ENCODE peak calls at places on chromosomes 6 and 20, in five cellular contexts. Y is activated CD8-positive, alpha-beta memory T cell treated with anti-CD3 and anti-CD28 coated beads, Interleukin-2, amount 10 ng/mL, durations not matched to agents 7 days and 5 days; J is amygdala; F is activated T-helper 1 cell treated with anti-CD3 and anti-CD28 coated beads, Interleukin-2, amount 50 U/mL, for 16 hours; C is BJ. H is an unnamed sample.

GRCh38 chr6:51396583-51396982 is 577.9 kb downstream of the TFAP2B start:
- DNase-seq in Y (no peak), J (no peak), F (no peak), C (no peak), H (no peak)

GRCh38 chr6:8383584-8383983 is 51.8 kb downstream of the SLC35B3 start:
- DNase-seq in Y (no peak), J (no peak), F (no peak), C (no peak), H (no peak)

GRCh38 chr6:108348655-108349349 is 53.9 kb downstream of the AFG1L start:
- DNase-seq in Y (no peak), J (no peak), F (no peak), C (no peak), H (no peak)

GRCh38 chr6:162699961-162700360 is 27.6 kb downstream of the PRKN start:
- DNase-seq in Y (no peak), J (no peak), F (no peak), C (no peak), H (no peak)

GRCh38 chr6:40477246-40478126 is 109.7 kb downstream of the LRFN2 start:
- DNase-seq in Y (peak), J (no peak), F (no peak), C (no peak), H (no peak)

GRCh38 chr6:79079425-79080130 is 1.5 kb upstream of the PHIP start:
- DNase-seq in Y (no peak), J (no peak), F (no peak), C (no peak), H (no peak)

GRCh38 chr6:73712536-73712935 is 16.5 kb downstream of the CD109 start:
- DNase-seq in Y (no peak), J (no peak), F (no peak), C (no peak), H (no peak)

GRCh38 chr6:68826501-68826900 is 191.4 kb downstream of the ADGRB3 start:
- DNase-seq in Y (no peak), J (no peak), F (no peak), C (no peak), H (no peak)

GRCh38 chr6:33431880-33432541 is 12.1 kb downstream of the SYNGAP1 start:
- DNase-seq in Y (no peak), J (no peak), F (no peak), C (no peak), H (no peak)

GRCh38 chr6:154156135-154156948 is 117.3 kb downstream of the OPRM1 start:
- DNase-seq in Y (peak), J (no peak), F (peak), C (no peak), H (no peak)

GRCh38 chr6:18703546-18703945 is 316.4 kb downstream of the RNF144B start:
- DNase-seq in Y (no peak), J (no peak), F (no peak), C (no peak), H (no peak)

GRCh38 chr6:133083248-133083967 is 157.7 kb upstream of the EYA4 start:
- DNase-seq in Y (no peak), J (no peak), F (no peak), C (no peak), H (no peak)

GRCh38 chr20:23092409-23092756 is 6.3 kb upstream of the CD93 start:
- DNase-seq in Y (no peak), J (no peak), F (no peak), C (no peak), H (no peak)

GRCh38 chr6:168197636-168198301 is 118.8 kb upstream of the FRMD1 start:
- DNase-seq in Y (no peak), J (no peak), F (no peak), C (no peak), H (no peak)

GRCh38 chr6:11486051-11486450 is 51.5 kb upstream of the TMEM170B start:
- DNase-seq in Y (no peak), J (no peak), F (no peak), C (no peak), H (no peak)

GRCh38 chr6:43860285-43860684 is 90.3 kb downstream of the VEGFA start:
- DNase-seq in Y (no peak), J (no peak), F (no peak), C (no peak), H (no peak)

GRCh38 chr6:114288696-114289095 is 54.1 kb downstream of the HS3ST5 start:
- DNase-seq in Y (no peak), J (no peak), F (no peak), C (no peak), H (no peak)

H was measured in smooth muscle cell of the brain vasculature.